ENCODE peak calls at places on chromosomes 7 and 10, in four cellular contexts. N is caudate nucleus, M is amniotic epithelial cell, F is progenitor cell of endocrine pancreas. S is an unnamed sample.

GRCh38 chr7:45985902-45986301 is 64.8 kb upstream of the IGFBP3 start:
- DNase-seq in N (no peak), M (peak), F (no peak), S (peak)

GRCh38 chr10:123870260-123870659 is 21.3 kb downstream of the CPXM2 start:
- DNase-seq in N (no peak), M (no peak), F (no peak), S (no peak)

GRCh38 chr10:116164291-116164690 is 108.7 kb downstream of the GFRA1 start:
- DNase-seq in N (no peak), M (no peak), F (no peak), S (no peak)

GRCh38 chr7:105877736-105878135 is 1.3 kb upstream of the ATXN7L1 start:
- DNase-seq in N (no peak), M (no peak), F (no peak), S (no peak)

GRCh38 chr10:1050145-1050544 is 1.2 kb upstream of the IDI1 start:
- DNase-seq in N (no peak), M (peak), F (no peak), S (no peak)

GRCh38 chr7:67470256-67470751 is 473.7 kb downstream of the TYW1 start:
- DNase-seq in N (peak), M (no peak), F (peak), S (no peak)

GRCh38 chr10:102411341-102412255 is 7.0 kb downstream of the PSD start:
- DNase-seq in N (no peak), M (no peak), F (no peak), S (no peak)

GRCh38 chr10:6542999-6543430 is 37.1 kb downstream of the PRKCQ start:
- DNase-seq in N (no peak), M (no peak), F (no peak), S (no peak)

GRCh38 chr10:77756319-77757232 is 119.0 kb upstream of the KCNMA1 start:
- DNase-seq in N (no peak), M (peak), F (peak), S (no peak)

GRCh38 chr7:23191022-23191421 is 9.2 kb downstream of the NUP42 start:
- DNase-seq in N (no peak), M (peak), F (no peak), S (no peak)

GRCh38 chr7:121761399-121761798 is 111.6 kb upstream of the PTPRZ1 start:
- DNase-seq in N (no peak), M (peak), F (no peak), S (no peak)

GRCh38 chr7:45709168-45710034 is 135.2 kb downstream of the ADCY1 start:
- DNase-seq in N (no peak), M (peak), F (no peak), S (peak)

GRCh38 chr10:93468532-93469213 is 13.5 kb downstream of the MYOF start:
- DNase-seq in N (no peak), M (peak), F (no peak), S (no peak)

GRCh38 chr7:66258409-66258808 is 53.3 kb downstream of the TPST1 start:
- DNase-seq in N (no peak), M (no peak), F (no peak), S (no peak)

GRCh38 chr7:1940863-1941262 is 270.8 kb downstream of the ELFN1 start:
- DNase-seq in N (no peak), M (no peak), F (no peak), S (no peak)

GRCh38 chr10:4061441-4061951 is 276.5 kb upstream of the KLF6 start:
- DNase-seq in N (no peak), M (peak), F (no peak), S (peak)

GRCh38 chr7:139557857-139558581 is 34.5 kb downstream of the CLEC2L start:
- DNase-seq in N (no peak), M (no peak), F (no peak), S (no peak)

GRCh38 chr7:26948617-26949118 is 84.3 kb upstream of the SKAP2 start:
- DNase-seq in N (no peak), M (no peak), F (no peak), S (no peak)

GRCh38 chr7:82167568-82168314 is 275.8 kb downstream of the CACNA2D1 start:
- DNase-seq in N (no peak), M (peak), F (no peak), S (no peak)

GRCh38 chr10:98293550-98294269 is 25.7 kb upstream of the LOXL4 start:
- DNase-seq in N (no peak), M (no peak), F (no peak), S (peak)